ENCODE peak calls at places on chromosomes 11 and 22, in five cellular contexts. Q is neural crest cell, F is sciatic nerve, S is NCI-H2081, I is stomach. K is an unnamed sample.

GRCh38 chr11:126547161-126547560 is 191.7 kb downstream of the ST3GAL4 start:
- DNase-seq in Q (no peak), F (no peak), S (no peak), I (no peak), K (no peak)

GRCh38 chr11:107608809-107609208 is 17.9 kb downstream of the ELMOD1 start:
- DNase-seq in Q (no peak), F (no peak), S (peak; percentile 2), I (no peak), K (no peak)

GRCh38 chr11:11798586-11799438 is 43.0 kb upstream of the USP47 start:
- DNase-seq in Q (peak; percentile 58), F (peak; percentile 84), S (peak; percentile 65), I (peak; percentile 91), K (peak; percentile 60)

GRCh38 chr11:71568707-71569349 is 3.5 kb downstream of the KRTAP5-10 start:
- DNase-seq in Q (no peak), F (no peak), S (no peak), I (no peak), K (no peak)

GRCh38 chr11:62593434-62594044 is 2.2 kb upstream of the TUT1 start:
- DNase-seq in Q (peak; percentile 69), F (peak; percentile 89), S (peak; percentile 45), I (peak; percentile 87), K (peak; percentile 72)

GRCh38 chr11:120520091-120520822 is 8.7 kb downstream of the GRIK4 start:
- DNase-seq in Q (no peak), F (peak; percentile 50), S (no peak), I (no peak), K (no peak)

GRCh38 chr11:116415095-116415494 is 357.7 kb downstream of the BUD13 start:
- DNase-seq in Q (no peak), F (no peak), S (peak; percentile 87), I (no peak), K (no peak)

GRCh38 chr11:32931605-32932004 is 39.0 kb downstream of the QSER1 start:
- DNase-seq in Q (no peak), F (no peak), S (no peak), I (no peak), K (no peak)

GRCh38 chr11:17298302-17298701 is 21.8 kb downstream of the NUCB2 start:
- DNase-seq in Q (no peak), F (no peak), S (no peak), I (no peak), K (peak; percentile 30)

GRCh38 chr11:10379022-10379421 is 74.1 kb downstream of the ADM start:
- DNase-seq in Q (peak; percentile 21), F (no peak), S (no peak), I (no peak), K (no peak)

GRCh38 chr11:120339394-120339890 is 3.2 kb downstream of the ARHGEF12 start:
- DNase-seq in Q (no peak), F (no peak), S (no peak), I (peak; percentile 40), K (no peak)

GRCh38 chr22:24768537-24769374 is 5.8 kb downstream of the PIWIL3 start:
- DNase-seq in Q (peak; percentile 51), F (no peak), S (peak; percentile 20), I (peak; percentile 81), K (no peak)

GRCh38 chr11:47216141-47216798 is 1.5 kb downstream of the DDB2 start:
- DNase-seq in Q (no peak), F (peak; percentile 70), S (peak; percentile 22), I (peak; percentile 69), K (peak; percentile 72)

GRCh38 chr11:128684582-128685382 is 9.1 kb upstream of the FLI1 start:
- DNase-seq in Q (no peak), F (no peak), S (no peak), I (no peak), K (no peak)

GRCh38 chr11:46603704-46604308 is 10.0 kb upstream of the AMBRA1 start:
- DNase-seq in Q (no peak), F (no peak), S (no peak), I (no peak), K (no peak)

GRCh38 chr22:39712938-39713525 is 142.5 kb downstream of the CACNA1I start:
- DNase-seq in Q (no peak), F (no peak), S (no peak), I (no peak), K (no peak)

GRCh38 chr22:44452531-44453420 is 45.3 kb downstream of the RTL6 start:
- DNase-seq in Q (no peak), F (peak; percentile 36), S (no peak), I (peak; percentile 24), K (no peak)

GRCh38 chr11:19557720-19558140 is 154.9 kb upstream of the NAV2 start:
- DNase-seq in Q (peak; percentile 89), F (peak; percentile 91), S (peak; percentile 70), I (peak; percentile 81), K (peak; percentile 64)

GRCh38 chr11:120612363-120613263 is 101.1 kb downstream of the GRIK4 start:
- DNase-seq in Q (no peak), F (no peak), S (no peak), I (peak; percentile 27), K (no peak)

GRCh38 chr11:115759622-115760527 is 255.7 kb upstream of the CADM1 start:
- DNase-seq in Q (peak; percentile 34), F (peak; percentile 76), S (no peak), I (no peak), K (no peak)

GRCh38 chr22:49934144-49934890 is 15.9 kb downstream of the CRELD2 start:
- DNase-seq in Q (no peak), F (no peak), S (no peak), I (peak; percentile 83), K (peak; percentile 20)

GRCh38 chr11:16986434-16987204 is 27.6 kb downstream of the PLEKHA7 start:
- DNase-seq in Q (no peak), F (no peak), S (peak; percentile 16), I (peak; percentile 95), K (peak; percentile 41)

GRCh38 chr11:10295056-10295901 is 1.3 kb upstream of the SBF2 start:
- DNase-seq in Q (no peak), F (no peak), S (no peak), I (no peak), K (no peak)

GRCh38 chr11:66906077-66906929 is 49.4 kb downstream of the LRFN4 start:
- DNase-seq in Q (no peak), F (peak; percentile 78), S (no peak), I (peak; percentile 78), K (no peak)

GRCh38 chr11:65428578-65429068 is 6.0 kb downstream of the NEAT1 start:
- DNase-seq in Q (no peak), F (peak; percentile 67), S (no peak), I (peak; percentile 65), K (no peak)

GRCh38 chr22:24185001-24185500 is 3.8 kb downstream of the SUSD2 start:
- DNase-seq in Q (no peak), F (no peak), S (no peak), I (no peak), K (no peak)

GRCh38 chr11:76153609-76153949 is 52.7 kb downstream of the WNT11 start:
- DNase-seq in Q (peak; percentile 23), F (no peak), S (no peak), I (no peak), K (no peak)

GRCh38 chr11:112589132-112589531 is 328.5 kb upstream of the PLET1 start:
- DNase-seq in Q (no peak), F (no peak), S (no peak), I (no peak), K (no peak)

GRCh38 chr22:28882545-28882877 is 861 bp upstream of the ZNRF3 start:
- DNase-seq in Q (no peak), F (no peak), S (no peak), I (no peak), K (no peak)

GRCh38 chr11:75576445-75577049 is 14.5 kb downstream of the SERPINH1 start:
- DNase-seq in Q (no peak), F (peak; percentile 80), S (no peak), I (peak; percentile 48), K (no peak)

GRCh38 chr11:9214765-9215164 is 50.4 kb downstream of the DENND5A start:
- DNase-seq in Q (no peak), F (no peak), S (no peak), I (no peak), K (no peak)

GRCh38 chr11:134558916-134559616 is 147.0 kb upstream of the B3GAT1 start:
- DNase-seq in Q (no peak), F (no peak), S (no peak), I (no peak), K (no peak)

K was measured in stimulated activated naive CD4-positive, alpha-beta T cell treated with Interleukin-2 at 50 U/mL for 16 hours.